ENCODE peak calls at places on chromosomes 1 and 21, in four cellular contexts. F is ELR, D is fibroblast of mammary gland, H is NCI-H1092. Q is an unnamed sample.
A peak's percentile ranks its signal among the peaks of the same experiment; 100 is the strongest.

GRCh38 chr1:233361876-233362275 is 34.4 kb downstream of the MAP3K21 start:
- DNase-seq in F (no peak), D (no peak), H (no peak), Q (no peak)

GRCh38 chr1:76408303-76408702 is 333.8 kb downstream of the ST6GALNAC3 start:
- DNase-seq in F (no peak), D (no peak), H (no peak), Q (no peak)

GRCh38 chr1:211371406-211372105 is 44.9 kb downstream of the TRAF5 start:
- DNase-seq in F (no peak), D (peak; percentile 27), H (no peak), Q (no peak)

GRCh38 chr1:199082778-199083389 is 444.0 kb downstream of the PTPRC start:
- DNase-seq in F (no peak), D (no peak), H (no peak), Q (no peak)

GRCh38 chr1:80427886-80428285 is 1372.8 kb upstream of the ADGRL2 start:
- DNase-seq in F (no peak), D (no peak), H (no peak), Q (no peak)

GRCh38 chr21:44931137-44931500 is 8.7 kb upstream of the SLX9 start:
- DNase-seq in F (peak; percentile 32), D (peak; percentile 56), H (no peak), Q (peak; percentile 16)

GRCh38 chr1:37372740-37373139 is 101.6 kb upstream of the ZC3H12A start:
- DNase-seq in F (no peak), D (no peak), H (no peak), Q (no peak)

GRCh38 chr1:175757381-175758015 is 14.1 kb upstream of the TNR start:
- DNase-seq in F (peak; percentile 37), D (peak; percentile 1), H (no peak), Q (no peak)

GRCh38 chr21:38325216-38325615 is 68.4 kb downstream of the KCNJ15 start:
- DNase-seq in F (no peak), D (peak; percentile 35), H (no peak), Q (no peak)

GRCh38 chr1:22418852-22419480 is 32.7 kb upstream of the ZBTB40 start:
- DNase-seq in F (peak; percentile 45), D (peak; percentile 21), H (no peak), Q (peak; percentile 20)

GRCh38 chr1:42684139-42684538 is 1.9 kb downstream of the YBX1 start:
- DNase-seq in F (peak; percentile 56), D (peak; percentile 20), H (no peak), Q (no peak)

GRCh38 chr1:208190784-208191183 is 53.4 kb downstream of the PLXNA2 start:
- DNase-seq in F (no peak), D (no peak), H (no peak), Q (no peak)

GRCh38 chr1:171881466-171881865 is 40.2 kb downstream of the DNM3 start:
- DNase-seq in F (no peak), D (no peak), H (no peak), Q (no peak)

GRCh38 chr1:39410915-39411436 is 80.5 kb upstream of the BMP8A start:
- DNase-seq in F (peak; percentile 93), D (peak; percentile 93), H (no peak), Q (peak; percentile 90)

GRCh38 chr1:53060580-53060979 is 1.4 kb upstream of the PODN start:
- DNase-seq in F (peak; percentile 23), D (peak; percentile 76), H (no peak), Q (peak; percentile 20)

GRCh38 chr1:59486595-59486994 is 189.7 kb downstream of the FGGY start:
- DNase-seq in F (no peak), D (no peak), H (no peak), Q (no peak)

GRCh38 chr1:214615871-214616270 is 12.9 kb downstream of the CENPF start:
- DNase-seq in F (no peak), D (peak; percentile 46), H (no peak), Q (peak; percentile 15)

GRCh38 chr1:244836135-244836521 is 670 bp downstream of the COX20 start:
- DNase-seq in F (peak; percentile 61), D (peak; percentile 47), H (no peak), Q (peak; percentile 35)

GRCh38 chr1:156191292-156191954 is 2.5 kb upstream of the SLC25A44 start:
- DNase-seq in F (no peak), D (no peak), H (no peak), Q (no peak)

GRCh38 chr1:183470147-183470960 is 1.9 kb upstream of the SMG7 start:
- DNase-seq in F (peak; percentile 88), D (peak; percentile 61), H (peak; percentile 87), Q (peak; percentile 68)

GRCh38 chr1:218874801-218875400 is 298.8 kb upstream of the LYPLAL1 start:
- DNase-seq in F (no peak), D (no peak), H (no peak), Q (no peak)

GRCh38 chr1:220189750-220190347 is 82.4 kb downstream of the RAB3GAP2 start:
- DNase-seq in F (peak; percentile 66), D (peak; percentile 53), H (peak; percentile 28), Q (peak; percentile 57)

GRCh38 chr21:38669186-38669585 is 136.5 kb upstream of the ETS2 start:
- DNase-seq in F (peak; percentile 55), D (peak; percentile 36), H (no peak), Q (peak; percentile 29)

GRCh38 chr1:89200668-89201488 is 2.1 kb upstream of the GBP4 start:
- DNase-seq in F (no peak), D (peak; percentile 4), H (no peak), Q (no peak)

GRCh38 chr1:43303477-43304286 is 2.9 kb downstream of the TIE1 start:
- DNase-seq in F (no peak), D (no peak), H (no peak), Q (no peak)

GRCh38 chr1:151924691-151925587 is 15.6 kb upstream of the THEM4 start:
- DNase-seq in F (no peak), D (no peak), H (no peak), Q (no peak)

GRCh38 chr21:42061866-42062542 is 9.1 kb upstream of the UMODL1 start:
- DNase-seq in F (no peak), D (no peak), H (no peak), Q (no peak)

GRCh38 chr1:235633220-235633540 is 16.4 kb downstream of the GNG4 start:
- DNase-seq in F (no peak), D (no peak), H (no peak), Q (no peak)

GRCh38 chr1:205082431-205082830 is 1.8 kb downstream of the TMEM81 start:
- DNase-seq in F (no peak), D (no peak), H (no peak), Q (no peak)

GRCh38 chr1:89464008-89464407 is 60.6 kb upstream of the LRRC8B start:
- DNase-seq in F (no peak), D (no peak), H (no peak), Q (no peak)